ENCODE peak calls at places on chromosomes 16 and 17, in four cellular contexts. One of them, this sample, is unnamed.

GRCh38 chr17:4097165-4097960 is 45.5 kb downstream of the ZZEF1 start:
- DNase-seq in fibroblast of the conjunctiva: no peak
- DNase-seq in adipocyte: no peak
- DNase-seq in AG04450: no peak
- DNase-seq in this sample: no peak

GRCh38 chr17:71709271-71709670 is 411.5 kb upstream of the SOX9 start:
- DNase-seq in fibroblast of the conjunctiva: peak
- DNase-seq in adipocyte: no peak
- DNase-seq in AG04450: no peak
- DNase-seq in this sample: no peak

GRCh38 chr17:31488264-31488981 is 96.9 kb downstream of the RAB11FIP4 start:
- DNase-seq in AG04450: no peak
- DNase-seq in adipocyte: no peak
- DNase-seq in fibroblast of the conjunctiva: no peak
- DNase-seq in this sample: no peak

GRCh38 chr17:49582789-49583188 is 7.1 kb downstream of the NXPH3 start:
- DNase-seq in adipocyte: no peak
- DNase-seq in AG04450: no peak
- DNase-seq in fibroblast of the conjunctiva: no peak
- DNase-seq in this sample: no peak

GRCh38 chr16:3797904-3798811 is 80.8 kb upstream of the TRAP1 start:
- DNase-seq in AG04450: no peak
- DNase-seq in fibroblast of the conjunctiva: no peak
- DNase-seq in adipocyte: no peak
- DNase-seq in this sample: no peak

GRCh38 chr16:52386694-52387093 is 160.2 kb downstream of the TOX3 start:
- DNase-seq in adipocyte: no peak
- DNase-seq in fibroblast of the conjunctiva: no peak
- DNase-seq in AG04450: no peak
- DNase-seq in this sample: no peak

GRCh38 chr17:56762144-56762543 is 71.6 kb downstream of the C17orf67 start:
- DNase-seq in AG04450: no peak
- DNase-seq in fibroblast of the conjunctiva: no peak
- DNase-seq in adipocyte: no peak
- DNase-seq in this sample: no peak

GRCh38 chr17:3658784-3659449 is 9.5 kb downstream of the TAX1BP3 start:
- DNase-seq in fibroblast of the conjunctiva: no peak
- DNase-seq in adipocyte: no peak
- DNase-seq in AG04450: no peak
- DNase-seq in this sample: no peak

GRCh38 chr17:27959382-27959709 is 66.2 kb upstream of the LYRM9 start:
- DNase-seq in adipocyte: no peak
- DNase-seq in AG04450: no peak
- DNase-seq in fibroblast of the conjunctiva: no peak
- DNase-seq in this sample: no peak

GRCh38 chr17:46072998-46073397 is 73.9 kb downstream of the STH start:
- DNase-seq in fibroblast of the conjunctiva: peak
- DNase-seq in adipocyte: peak
- DNase-seq in AG04450: peak
- DNase-seq in this sample: no peak

GRCh38 chr17:653724-654123 is 60.9 kb downstream of the VPS53 start:
- DNase-seq in adipocyte: no peak
- DNase-seq in AG04450: no peak
- DNase-seq in fibroblast of the conjunctiva: no peak
- DNase-seq in this sample: no peak

GRCh38 chr17:79295307-79295706 is 220.7 kb downstream of the ENGASE start:
- DNase-seq in AG04450: no peak
- DNase-seq in adipocyte: no peak
- DNase-seq in fibroblast of the conjunctiva: no peak
- DNase-seq in this sample: no peak

GRCh38 chr16:46857261-46857962 is 26.4 kb upstream of the C16orf87 start:
- DNase-seq in AG04450: peak
- DNase-seq in fibroblast of the conjunctiva: no peak
- DNase-seq in adipocyte: peak
- DNase-seq in this sample: no peak

GRCh38 chr17:49510720-49511110 is 15.6 kb downstream of the NGFR start:
- DNase-seq in adipocyte: no peak
- DNase-seq in fibroblast of the conjunctiva: no peak
- DNase-seq in AG04450: no peak
- DNase-seq in this sample: no peak

GRCh38 chr16:12815361-12815760 is 11.7 kb upstream of the CPPED1 start:
- DNase-seq in adipocyte: peak
- DNase-seq in AG04450: no peak
- DNase-seq in fibroblast of the conjunctiva: no peak
- DNase-seq in this sample: no peak

GRCh38 chr17:40462343-40463121 is 19.3 kb downstream of the IGFBP4 start:
- DNase-seq in AG04450: no peak
- DNase-seq in fibroblast of the conjunctiva: no peak
- DNase-seq in adipocyte: no peak
- DNase-seq in this sample: no peak

GRCh38 chr16:86477642-86478041 is 32.7 kb upstream of the FOXF1 start:
- DNase-seq in AG04450: no peak
- DNase-seq in adipocyte: peak
- DNase-seq in fibroblast of the conjunctiva: peak
- DNase-seq in this sample: no peak

GRCh38 chr17:78674595-78675315 is 97.6 kb upstream of the DNAH17 start:
- DNase-seq in fibroblast of the conjunctiva: no peak
- DNase-seq in adipocyte: no peak
- DNase-seq in AG04450: no peak
- DNase-seq in this sample: no peak

GRCh38 chr17:27390540-27390939 is 65.7 kb upstream of the KSR1 start:
- DNase-seq in fibroblast of the conjunctiva: no peak
- DNase-seq in adipocyte: peak
- DNase-seq in AG04450: no peak
- DNase-seq in this sample: no peak

GRCh38 chr16:977096-977701 is 4.4 kb upstream of the SOX8 start:
- DNase-seq in fibroblast of the conjunctiva: no peak
- DNase-seq in adipocyte: no peak
- DNase-seq in AG04450: no peak
- DNase-seq in this sample: peak

GRCh38 chr17:81566461-81567126 is 14.4 kb upstream of the FAAP100 start:
- DNase-seq in fibroblast of the conjunctiva: peak
- DNase-seq in AG04450: peak
- DNase-seq in adipocyte: peak
- DNase-seq in this sample: no peak

GRCh38 chr17:37570527-37571093 is 38.6 kb downstream of the SYNRG start:
- DNase-seq in adipocyte: peak
- DNase-seq in fibroblast of the conjunctiva: peak
- DNase-seq in AG04450: peak
- DNase-seq in this sample: no peak

GRCh38 chr17:42270596-42270995 is 5.6 kb downstream of the STAT5B start:
- DNase-seq in AG04450: no peak
- DNase-seq in adipocyte: no peak
- DNase-seq in fibroblast of the conjunctiva: no peak
- DNase-seq in this sample: no peak

GRCh38 chr17:33227911-33228310 is 65.2 kb downstream of the ASIC2 start:
- DNase-seq in AG04450: no peak
- DNase-seq in fibroblast of the conjunctiva: no peak
- DNase-seq in adipocyte: no peak
- DNase-seq in this sample: no peak

GRCh38 chr17:44086364-44087311 is 16.1 kb downstream of the G6PC3 start:
- DNase-seq in fibroblast of the conjunctiva: peak
- DNase-seq in adipocyte: peak
- DNase-seq in AG04450: peak
- DNase-seq in this sample: no peak

GRCh38 chr17:20852541-20853370 is 190.1 kb downstream of the USP22 start:
- DNase-seq in fibroblast of the conjunctiva: no peak
- DNase-seq in adipocyte: peak
- DNase-seq in AG04450: no peak
- DNase-seq in this sample: no peak

GRCh38 chr16:67919618-67920210 is 11.9 kb downstream of the CTRL start:
- DNase-seq in adipocyte: no peak
- DNase-seq in fibroblast of the conjunctiva: no peak
- DNase-seq in AG04450: no peak
- DNase-seq in this sample: no peak

GRCh38 chr17:81870978-81871386 is at the start of gene ARHGDIA:
- DNase-seq in adipocyte: no peak
- DNase-seq in AG04450: no peak
- DNase-seq in fibroblast of the conjunctiva: no peak
- DNase-seq in this sample: no peak

GRCh38 chr17:76953926-76954325 is 85.7 kb downstream of the MGAT5B start:
- DNase-seq in AG04450: no peak
- DNase-seq in fibroblast of the conjunctiva: no peak
- DNase-seq in adipocyte: no peak
- DNase-seq in this sample: no peak

GRCh38 chr16:69917739-69918138 is 33.4 kb upstream of the CLEC18A start:
- DNase-seq in fibroblast of the conjunctiva: peak
- DNase-seq in adipocyte: peak
- DNase-seq in AG04450: peak
- DNase-seq in this sample: no peak

GRCh38 chr17:15442316-15443185 is 24.9 kb downstream of the CDRT4 start:
- DNase-seq in fibroblast of the conjunctiva: no peak
- DNase-seq in AG04450: no peak
- DNase-seq in adipocyte: no peak
- DNase-seq in this sample: no peak

GRCh38 chr17:79176792-79177601 is 102.4 kb downstream of the ENGASE start:
- DNase-seq in AG04450: no peak
- DNase-seq in adipocyte: no peak
- DNase-seq in fibroblast of the conjunctiva: no peak
- DNase-seq in this sample: no peak

GRCh38 chr17:82648761-82649474 is 674 bp upstream of the WDR45B start:
- DNase-seq in AG04450: no peak
- DNase-seq in fibroblast of the conjunctiva: no peak
- DNase-seq in adipocyte: no peak
- DNase-seq in this sample: peak

GRCh38 chr16:1941924-1942809 is 832 bp downstream of the MSRB1 start:
- DNase-seq in AG04450: no peak
- DNase-seq in fibroblast of the conjunctiva: no peak
- DNase-seq in adipocyte: peak
- DNase-seq in this sample: no peak

GRCh38 chr17:29291163-29291752 is 2.7 kb downstream of the NUFIP2 start:
- DNase-seq in fibroblast of the conjunctiva: peak
- DNase-seq in adipocyte: peak
- DNase-seq in AG04450: peak
- DNase-seq in this sample: no peak

GRCh38 chr16:381788-382717 is at the start of gene PGAP6:
- DNase-seq in adipocyte: peak
- DNase-seq in AG04450: no peak
- DNase-seq in fibroblast of the conjunctiva: no peak
- DNase-seq in this sample: no peak

GRCh38 chr17:58311429-58311894 is 17.1 kb downstream of the TSPOAP1 start:
- DNase-seq in AG04450: no peak
- DNase-seq in fibroblast of the conjunctiva: no peak
- DNase-seq in adipocyte: no peak
- DNase-seq in this sample: peak

GRCh38 chr16:12535535-12536411 is 267.9 kb downstream of the CPPED1 start:
- DNase-seq in adipocyte: no peak
- DNase-seq in AG04450: no peak
- DNase-seq in fibroblast of the conjunctiva: no peak
- DNase-seq in this sample: no peak

This sample was measured in ascending aorta.